ENCODE peak calls at places on chromosomes 3 and 15, in four cellular contexts. H, O, P and S are unnamed samples.

GRCh38 chr3:196422976-196423781 is 9.0 kb downstream of the UBXN7 start:
- DNase-seq in O (no peak), H (no peak), P (no peak), S (no peak)

GRCh38 chr15:91268510-91268909 is 168.5 kb downstream of the SV2B start:
- DNase-seq in H (no peak), O (peak), P (no peak), S (peak)

GRCh38 chr3:146912233-146913015 is 307.3 kb upstream of the PLSCR5 start:
- DNase-seq in H (no peak), P (no peak), O (no peak), S (no peak)

GRCh38 chr3:5545719-5546118 is 358.2 kb downstream of the EDEM1 start:
- DNase-seq in P (no peak), O (no peak), H (no peak), S (no peak)

GRCh38 chr15:101359365-101359947 is 64.4 kb upstream of the SNRPA1 start:
- DNase-seq in H (no peak), O (no peak), P (no peak), S (no peak)

GRCh38 chr15:65334586-65335231 is 30.2 kb downstream of the RNU5B-1 start:
- DNase-seq in P (no peak), H (no peak), O (peak), S (no peak)

GRCh38 chr3:124648551-124648950 is 81.7 kb upstream of the UMPS start:
- DNase-seq in H (no peak), P (no peak), O (peak), S (no peak)

GRCh38 chr15:72758195-72758594 is 25.4 kb downstream of the ADPGK start:
- DNase-seq in P (no peak), H (no peak), O (no peak), S (no peak)

GRCh38 chr3:59818-60217 is 136.7 kb upstream of the CHL1 start:
- DNase-seq in O (no peak), H (no peak), P (no peak), S (no peak)

GRCh38 chr3:142844339-142844977 is 44.4 kb downstream of the PCOLCE2 start:
- DNase-seq in P (no peak), O (peak), H (no peak), S (no peak)

GRCh38 chr3:112688819-112689218 is 47.9 kb upstream of the CCDC80 start:
- DNase-seq in P (no peak), H (no peak), O (no peak), S (no peak)

GRCh38 chr3:3734881-3735280 is 64.3 kb upstream of the LRRN1 start:
- DNase-seq in P (no peak), H (no peak), O (no peak), S (no peak)

GRCh38 chr3:49222002-49222401 is 50.6 kb downstream of the KLHDC8B start:
- DNase-seq in H (no peak), P (no peak), O (no peak), S (no peak)

GRCh38 chr3:112738366-112738765 is 97.4 kb upstream of the CCDC80 start:
- DNase-seq in H (no peak), P (no peak), O (no peak), S (no peak)